ENCODE peak calls at places on chromosomes 12 and 14, in seven cellular contexts. D is body of pancreas, J is PC-3, V is astrocyte of the spinal cord, B is epithelial cell of esophagus, Q is tibial nerve, X is fibroblast of pulmonary artery. T is an unnamed sample.

GRCh38 chr14:91453744-91454143 is 36.1 kb upstream of the CCDC88C start:
- DNase-seq in Q (no peak), X (no peak), B (peak), J (no peak), V (no peak), D (no peak), T (no peak)

GRCh38 chr12:124429535-124429934 is 134.6 kb downstream of the RFLNA start:
- DNase-seq in V (no peak), D (no peak), X (no peak), B (no peak), Q (no peak), J (no peak), T (no peak)

GRCh38 chr14:55457496-55457895 is 17.1 kb upstream of the TBPL2 start:
- DNase-seq in X (no peak), J (no peak), D (no peak), V (no peak), B (no peak), Q (no peak), T (no peak)

GRCh38 chr12:65756956-65757511 is 67.2 kb upstream of the HMGA2 start:
- DNase-seq in J (peak), B (no peak), D (no peak), X (no peak), Q (no peak), V (peak), T (no peak)

GRCh38 chr12:96143827-96144226 is 50.3 kb upstream of the ELK3 start:
- DNase-seq in X (no peak), J (no peak), D (no peak), V (no peak), Q (no peak), B (no peak), T (no peak)

GRCh38 chr12:62919827-62920226 is 15.1 kb downstream of the PPM1H start:
- DNase-seq in X (peak), D (peak), V (peak), J (peak), B (no peak), Q (no peak), T (peak)

GRCh38 chr12:81866081-81866480 is 106.9 kb upstream of the PPFIA2 start:
- DNase-seq in X (no peak), Q (no peak), V (no peak), D (no peak), J (no peak), B (peak), T (no peak)

GRCh38 chr14:105166571-105167302 is 1.8 kb downstream of the JAG2 start:
- DNase-seq in J (no peak), X (no peak), Q (no peak), B (peak), V (no peak), D (no peak), T (no peak)

GRCh38 chr14:98259881-98260280 is 1012.1 kb downstream of the BCL11B start:
- DNase-seq in D (no peak), J (peak), X (no peak), B (peak), V (no peak), Q (no peak), T (no peak)

GRCh38 chr12:11722071-11722470 is 72.6 kb downstream of the ETV6 start:
- DNase-seq in D (no peak), J (no peak), V (no peak), X (no peak), B (no peak), Q (no peak), T (no peak)

GRCh38 chr12:89405626-89406342 is 53.5 kb upstream of the DUSP6 start:
- DNase-seq in D (no peak), V (no peak), B (no peak), X (no peak), J (no peak), Q (no peak), T (no peak)

GRCh38 chr12:98399532-98399931 is 115.9 kb upstream of the TMPO start:
- DNase-seq in Q (no peak), D (peak), V (peak), J (peak), X (peak), B (peak), T (peak)

GRCh38 chr12:66077542-66077941 is 53.0 kb downstream of the LLPH start:
- DNase-seq in Q (no peak), D (no peak), X (no peak), B (no peak), V (no peak), J (no peak), T (no peak)

GRCh38 chr14:51020024-51020710 is 74.7 kb downstream of the TRIM9 start:
- DNase-seq in V (peak), B (no peak), Q (no peak), X (no peak), J (no peak), D (no peak), T (no peak)

GRCh38 chr12:77569876-77570275 is 260.8 kb upstream of the NAV3 start:
- DNase-seq in J (no peak), B (no peak), D (no peak), V (no peak), X (no peak), Q (no peak), T (no peak)

GRCh38 chr12:86193931-86194330 is 62.3 kb downstream of the MGAT4C start:
- DNase-seq in J (peak), X (peak), V (peak), D (no peak), Q (no peak), B (peak), T (peak)

GRCh38 chr12:27709932-27710591 is 570 bp upstream of the MRPS35 start:
- DNase-seq in X (peak), J (peak), Q (no peak), D (peak), B (peak), V (peak), T (peak)

GRCh38 chr12:108972226-108972757 is 48.6 kb downstream of the SVOP start:
- DNase-seq in B (peak), X (no peak), D (no peak), J (no peak), Q (no peak), V (no peak), T (no peak)

GRCh38 chr12:124296295-124296915 is 1.5 kb downstream of the RFLNA start:
- DNase-seq in X (no peak), B (peak), Q (no peak), V (no peak), J (no peak), D (no peak), T (no peak)

GRCh38 chr12:12723681-12724420 is 6.7 kb downstream of the CDKN1B start:
- DNase-seq in V (peak), Q (no peak), D (peak), X (no peak), B (peak), J (peak), T (peak)

GRCh38 chr14:91144425-91145145 is 30.7 kb downstream of the DGLUCY start:
- DNase-seq in V (peak), D (no peak), B (peak), J (peak), X (peak), Q (no peak), T (peak)

GRCh38 chr12:56271031-56271430 is 4.3 kb downstream of the COQ10A start:
- DNase-seq in B (peak), V (peak), X (peak), Q (no peak), J (peak), D (peak), T (peak)

GRCh38 chr12:56260921-56261320 is 2.7 kb upstream of the ANKRD52 start:
- DNase-seq in J (no peak), D (no peak), X (no peak), V (no peak), B (no peak), Q (no peak), T (no peak)

GRCh38 chr12:56267443-56268071 is 815 bp downstream of the COQ10A start:
- DNase-seq in B (no peak), V (no peak), X (no peak), J (no peak), Q (no peak), D (peak), T (peak)

GRCh38 chr12:56261503-56262230 is 3.5 kb upstream of the ANKRD52 start:
- DNase-seq in D (no peak), V (peak), B (peak), Q (no peak), X (peak), J (peak), T (peak)

DNA sequence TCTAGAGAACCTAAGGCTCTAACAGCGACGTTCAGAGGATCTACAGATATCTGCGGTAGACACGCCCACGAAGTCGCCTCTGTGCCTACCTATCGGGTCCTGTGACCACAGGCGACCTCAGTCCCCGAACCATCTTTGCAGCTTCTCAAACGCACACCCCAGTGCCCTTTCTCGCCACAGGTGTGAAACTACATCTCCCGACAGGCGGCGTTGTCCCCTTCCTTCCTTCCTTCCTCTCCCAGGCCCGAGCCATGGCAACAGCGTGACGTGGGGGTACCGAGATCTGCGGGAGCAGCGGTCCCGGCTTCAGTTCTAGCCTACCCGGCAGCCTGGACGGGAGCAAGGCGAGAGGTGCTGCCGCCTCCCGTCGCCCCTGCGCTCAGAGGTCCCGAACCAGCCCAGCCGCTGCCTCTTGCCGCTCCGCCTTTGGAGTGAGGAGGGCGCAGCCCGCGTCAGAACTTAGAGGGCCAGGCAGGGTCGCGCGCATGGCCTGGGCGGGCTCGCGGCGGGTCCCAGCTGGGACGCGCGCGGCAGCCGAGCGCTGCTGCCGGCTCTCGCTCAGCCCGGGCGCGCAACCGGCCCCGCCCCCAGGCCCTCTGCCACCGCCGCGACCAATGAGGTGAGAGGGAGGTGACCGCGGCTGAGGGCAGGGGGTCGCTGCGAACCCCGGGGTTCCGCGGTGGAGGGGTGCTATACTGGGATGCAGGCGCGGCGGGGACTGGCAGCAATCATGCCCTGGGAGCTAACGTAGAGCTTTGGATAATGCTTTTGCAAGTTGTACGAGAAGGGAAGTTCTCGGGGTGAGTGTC is at the start of gene COQ10A:
- DNase-seq in Q (peak), B (peak), V (peak), D (peak), X (peak), J (peak), T (peak)
- H3K4me3 ChIP-seq in Q (peak), B (peak), V (peak), D (peak), X (peak), J (peak), T (peak)

DNA sequence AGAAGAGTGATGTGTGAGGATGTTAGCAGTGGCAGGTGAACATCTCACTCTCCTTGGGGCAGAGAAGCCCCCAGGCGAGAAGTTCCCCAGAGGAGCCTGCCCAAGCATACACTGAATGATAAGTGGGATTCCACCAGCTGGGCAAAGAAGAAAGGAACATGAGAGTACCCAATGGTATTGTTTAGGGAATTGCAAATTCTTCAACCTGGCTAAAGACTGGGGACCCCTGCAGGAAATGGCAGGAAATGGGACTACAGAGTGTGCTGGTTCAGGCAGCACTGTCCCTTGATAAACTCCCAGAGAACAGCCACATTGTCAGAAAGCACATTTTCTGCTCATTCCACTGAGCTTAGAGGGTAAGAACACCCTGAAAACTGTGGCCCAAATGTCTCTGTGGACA is 121.3 kb downstream of the RPS29 start:
- DNase-seq in J (peak), B (no peak), V (no peak), Q (no peak), X (peak), D (no peak), T (no peak)
- TF ChIP-seq CTCF in J (peak), B (peak), V (peak), Q (no peak), X (peak), D (no peak), T (peak)

GRCh38 chr14:34018564-34019244 is 67.8 kb upstream of the EGLN3 start:
- DNase-seq in J (no peak), Q (peak), V (no peak), B (no peak), D (no peak), X (peak), T (peak)
- H3K4me3 ChIP-seq in J (no peak), Q (no peak), V (no peak), B (no peak), D (no peak), X (peak), T (peak)

DNA sequence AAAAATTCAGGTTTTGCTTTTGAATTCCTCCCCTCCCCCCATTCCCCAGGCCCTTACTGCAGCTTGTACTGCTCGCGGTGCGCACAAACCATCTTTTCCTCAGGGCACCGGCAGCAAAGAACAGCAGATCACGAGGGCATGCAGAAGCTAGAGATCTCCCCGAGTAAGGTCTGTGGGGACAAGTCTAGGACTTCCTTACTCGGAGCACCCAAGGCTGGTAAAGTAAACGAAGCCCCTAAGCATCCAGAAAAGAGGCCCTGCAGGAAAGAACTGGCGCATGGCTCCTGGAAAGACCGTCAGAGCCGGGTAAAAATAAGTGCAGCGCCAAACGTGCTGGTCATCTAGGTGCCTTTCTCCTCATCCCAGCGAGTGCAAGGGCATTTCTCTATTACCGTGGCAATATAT is 709 bp downstream of the LDHB start:
- DNase-seq in V (peak), D (peak), J (peak), X (peak), Q (no peak), B (peak), T (peak)
- TF ChIP-seq CTCF in V (no peak), D (no peak), J (no peak), X (no peak), Q (no peak), B (no peak), T (no peak)

DNA sequence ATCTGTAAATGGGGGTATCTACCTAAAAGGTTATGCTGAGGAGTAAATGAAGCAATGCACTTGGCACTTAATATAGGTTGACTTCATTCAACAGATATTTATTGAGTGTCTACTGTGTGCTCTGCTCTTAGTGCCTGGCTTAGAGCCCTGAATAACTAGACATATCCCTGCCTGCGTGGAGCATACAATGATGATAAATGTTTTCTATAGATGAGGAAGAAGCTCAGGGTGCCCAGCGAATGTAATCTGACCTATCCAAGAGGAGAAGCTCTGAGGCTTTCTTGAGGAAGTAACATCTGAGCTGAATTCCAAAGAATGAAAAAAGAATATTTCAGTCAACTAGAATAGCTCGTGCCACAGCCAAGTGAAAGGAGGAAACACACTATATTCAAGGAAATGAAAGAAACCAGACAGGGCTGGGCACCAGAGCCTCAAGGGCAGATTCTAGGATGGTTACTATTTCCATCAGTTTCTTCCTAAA is 17.9 kb upstream of the HIGD1C start:
- DNase-seq in X (peak), Q (no peak), D (peak), B (peak), J (no peak), V (no peak), T (peak)
- H3K4me3 ChIP-seq in X (no peak), Q (no peak), D (no peak), B (no peak), J (no peak), V (no peak), T (no peak)

GRCh38 chr12:121626853-121627623 is 708 bp downstream of the ORAI1 start:
- DNase-seq in V (peak), B (peak), Q (peak), J (peak), X (peak), D (peak), T (peak)

GRCh38 chr12:121628037-121628436 is 1.7 kb downstream of the ORAI1 start:
- DNase-seq in J (peak), V (no peak), X (no peak), Q (no peak), D (peak), B (peak), T (peak)

GRCh38 chr12:121628536-121628935 is 2.2 kb downstream of the ORAI1 start:
- DNase-seq in D (no peak), Q (no peak), B (no peak), V (no peak), X (no peak), J (no peak), T (peak)

GRCh38 chr12:121630791-121631190 is 4.5 kb downstream of the ORAI1 start:
- DNase-seq in Q (no peak), B (no peak), X (no peak), D (no peak), V (no peak), J (no peak), T (no peak)

DNA sequence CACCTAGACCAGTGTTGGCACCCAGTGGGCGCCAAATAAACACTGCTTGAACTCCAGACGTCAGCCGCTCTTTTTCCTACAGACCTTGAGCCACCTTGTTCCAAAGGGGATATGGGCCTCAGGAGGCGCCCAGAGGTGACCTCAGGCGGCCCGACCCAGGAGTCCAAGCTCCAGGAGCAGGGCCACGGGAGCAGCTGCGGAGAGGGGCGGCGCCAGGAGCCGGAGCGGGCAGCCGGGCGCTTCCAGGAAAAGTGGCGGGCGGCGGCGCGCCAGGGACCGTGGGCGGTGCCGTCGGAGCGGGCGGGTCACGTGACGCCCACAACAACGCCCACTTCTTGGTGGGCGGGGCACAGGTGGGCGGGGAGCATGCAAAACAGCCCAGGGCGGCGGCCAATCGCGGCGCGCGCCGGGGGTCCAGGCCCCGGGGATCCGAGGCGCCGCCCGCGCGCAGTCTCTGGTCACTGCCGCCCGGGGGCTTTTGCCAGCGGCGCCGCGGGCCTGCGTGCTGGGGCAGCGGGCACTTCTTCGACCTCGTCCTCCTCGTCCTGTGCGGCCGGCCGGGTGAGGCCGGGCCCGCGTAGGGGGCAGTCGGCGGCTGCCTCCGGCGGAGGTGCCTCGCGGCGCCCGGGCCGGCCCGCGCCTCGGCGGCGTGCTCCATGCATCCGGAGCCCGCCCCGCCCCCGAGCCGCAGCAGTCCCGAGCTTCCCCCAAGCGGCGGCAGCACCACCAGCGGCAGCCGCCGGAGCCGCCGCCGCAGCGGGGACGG is at the start of gene ORAI1:
- DNase-seq in D (peak), J (peak), X (peak), V (peak), Q (peak), B (peak), T (peak)
- TF ChIP-seq CTCF in D (peak), J (no peak), X (no peak), V (no peak), Q (peak), B (no peak), T (peak)

T was measured in fibroblast of the aortic adventitia.